ENCODE peak calls at places on chromosomes 16 and 17, in four cellular contexts. L is NT2/D1, U is AG08396, R is cardiac fibroblast. K is an unnamed sample.

GRCh38 chr16:46768809-46769208 is 20.7 kb upstream of the MYLK3 start:
- DNase-seq in L (no peak), U (no peak), R (no peak), K (peak)

GRCh38 chr17:78933025-78933958 is 8.1 kb upstream of the TIMP2 start:
- DNase-seq in L (no peak), U (peak), R (peak), K (peak)

GRCh38 chr16:88614818-88615580 is 23.4 kb upstream of the IL17C start:
- DNase-seq in L (no peak), U (no peak), R (no peak), K (no peak)

GRCh38 chr16:9364721-9365693 is 273.6 kb downstream of the HAPSTR1 start:
- DNase-seq in L (no peak), U (no peak), R (no peak), K (peak)

GRCh38 chr16:641326-642188 is at the start of gene MCRIP2:
- DNase-seq in L (peak), U (peak), R (peak), K (peak)

GRCh38 chr16:14309001-14309886 is 238.1 kb downstream of the MRTFB start:
- DNase-seq in L (no peak), U (no peak), R (peak), K (peak)

GRCh38 chr17:3647769-3648540 is 11.4 kb downstream of the CTNS start:
- DNase-seq in L (no peak), U (peak), R (peak), K (peak)

GRCh38 chr16:31458073-31458834 is 1.0 kb upstream of the ARMC5 start:
- DNase-seq in L (no peak), U (no peak), R (peak), K (peak)

GRCh38 chr17:3695723-3696411 is at the start of gene P2RX5:
- DNase-seq in L (no peak), U (no peak), R (peak), K (peak)

GRCh38 chr16:35744716-35745115 is 2285.3 kb downstream of the TP53TG3F start:
- DNase-seq in L (no peak), U (no peak), R (peak), K (no peak)

GRCh38 chr17:75876190-75876937 is 2.0 kb downstream of the TRIM47 start:
- DNase-seq in L (no peak), U (no peak), R (no peak), K (peak)

GRCh38 chr16:86030116-86030515 is 131.2 kb downstream of the IRF8 start:
- DNase-seq in L (no peak), U (no peak), R (no peak), K (no peak)

GRCh38 chr16:4984174-4985000 is 26.3 kb downstream of the SEC14L5 start:
- DNase-seq in L (no peak), U (no peak), R (peak), K (no peak)

GRCh38 chr17:50507871-50508572 is at the start of gene MYCBPAP:
- DNase-seq in L (no peak), U (peak), R (peak), K (peak)

GRCh38 chr17:17004251-17004996 is 32.5 kb upstream of the TNFRSF13B start:
- DNase-seq in L (no peak), U (no peak), R (no peak), K (no peak)

GRCh38 chr17:42133461-42134041 is 10.9 kb downstream of the HSPB9 start:
- DNase-seq in L (no peak), U (no peak), R (no peak), K (no peak)

GRCh38 chr16:27237229-27238015 is 31.1 kb downstream of the NSMCE1 start:
- DNase-seq in L (no peak), U (no peak), R (peak), K (peak)

GRCh38 chr16:89565506-89566372 is 5.3 kb downstream of the RPL13 start:
- DNase-seq in L (peak), U (peak), R (peak), K (peak)

GRCh38 chr17:57442401-57442823 is 186.1 kb downstream of the MSI2 start:
- DNase-seq in L (no peak), U (peak), R (no peak), K (no peak)

GRCh38 chr16:19524356-19524865 is 669 bp downstream of the CCP110 start:
- DNase-seq in L (no peak), U (no peak), R (no peak), K (no peak)

GRCh38 chr17:5788266-5788900 is 204.1 kb upstream of the NLRP1 start:
- DNase-seq in L (no peak), U (peak), R (peak), K (no peak)

GRCh38 chr16:35252356-35252936 is 1793.0 kb downstream of the TP53TG3F start:
- DNase-seq in L (no peak), U (no peak), R (peak), K (no peak)

GRCh38 chr16:4212934-4213296 is 29.0 kb downstream of the SRL start:
- DNase-seq in L (no peak), U (peak), R (peak), K (peak)

GRCh38 chr17:20156196-20157077 is 147.3 kb downstream of the SPECC1 start:
- DNase-seq in L (peak), U (peak), R (peak), K (peak)

GRCh38 chr17:55513885-55514590 is 2.8 kb upstream of the SMIM36 start:
- DNase-seq in L (peak), U (peak), R (peak), K (peak)

GRCh38 chr16:53089434-53090270 is 34.9 kb downstream of the CHD9 start:
- DNase-seq in L (peak), U (no peak), R (peak), K (peak)

GRCh38 chr16:85057212-85057889 is 29.8 kb downstream of the KIAA0513 start:
- DNase-seq in L (no peak), U (no peak), R (no peak), K (peak)

GRCh38 chr17:57604771-57605733 is 140.0 kb downstream of the CCDC182 start:
- DNase-seq in L (no peak), U (peak), R (peak), K (peak)

GRCh38 chr17:29569245-29569950 is 897 bp downstream of the TP53I13 start:
- DNase-seq in L (no peak), U (peak), R (peak), K (no peak)

K was measured in hepatocyte.